ENCODE peak calls at places on chromosomes 2 and 18, in nine cellular contexts. One of them, this sample, is unnamed.

GRCh38 chr2:174158003-174158402 is 90.3 kb downstream of the OLA1 start:
- DNase-seq in PC-9: no peak
- DNase-seq in adrenal gland: peak; percentile 21
- DNase-seq in left ventricle myocardium inferior: no peak
- DNase-seq in psoas muscle: no peak
- DNase-seq in heart left ventricle: no peak
- DNase-seq in kidney: no peak
- DNase-seq in cardiac muscle cell: peak; percentile 41
- DNase-seq in H9: peak; percentile 65
- DNase-seq in this sample: peak; percentile 7

GRCh38 chr18:75362435-75362834 is 65.1 kb downstream of the SMIM21 start:
- DNase-seq in PC-9: no peak
- DNase-seq in psoas muscle: no peak
- DNase-seq in adrenal gland: no peak
- DNase-seq in H9: no peak
- DNase-seq in cardiac muscle cell: no peak
- DNase-seq in heart left ventricle: no peak
- DNase-seq in kidney: no peak
- DNase-seq in left ventricle myocardium inferior: no peak
- DNase-seq in this sample: no peak

GRCh38 chr2:80300346-80300745 is 4.2 kb downstream of the LRRTM1 start:
- DNase-seq in PC-9: no peak
- DNase-seq in H9: no peak
- DNase-seq in left ventricle myocardium inferior: no peak
- DNase-seq in heart left ventricle: no peak
- DNase-seq in adrenal gland: no peak
- DNase-seq in kidney: no peak
- DNase-seq in psoas muscle: no peak
- DNase-seq in cardiac muscle cell: no peak
- DNase-seq in this sample: no peak

GRCh38 chr2:75465317-75465998 is 95.3 kb downstream of the EVA1A start:
- DNase-seq in adrenal gland: no peak
- DNase-seq in heart left ventricle: no peak
- DNase-seq in kidney: no peak
- DNase-seq in H9: no peak
- DNase-seq in psoas muscle: no peak
- DNase-seq in PC-9: peak; percentile 18
- DNase-seq in left ventricle myocardium inferior: no peak
- DNase-seq in cardiac muscle cell: peak; percentile 34
- DNase-seq in this sample: no peak

GRCh38 chr2:29417630-29418029 is 302.4 kb downstream of the CLIP4 start:
- DNase-seq in kidney: no peak
- DNase-seq in cardiac muscle cell: no peak
- DNase-seq in PC-9: no peak
- DNase-seq in left ventricle myocardium inferior: no peak
- DNase-seq in adrenal gland: no peak
- DNase-seq in H9: no peak
- DNase-seq in psoas muscle: no peak
- DNase-seq in heart left ventricle: no peak
- DNase-seq in this sample: no peak

GRCh38 chr2:235050992-235051351 is 99.2 kb downstream of the SH3BP4 start:
- DNase-seq in PC-9: peak; percentile 97
- DNase-seq in adrenal gland: peak; percentile 83
- DNase-seq in cardiac muscle cell: peak; percentile 36
- DNase-seq in kidney: peak; percentile 97
- DNase-seq in heart left ventricle: peak; percentile 93
- DNase-seq in left ventricle myocardium inferior: peak; percentile 91
- DNase-seq in H9: no peak
- DNase-seq in psoas muscle: peak; percentile 91
- DNase-seq in this sample: peak; percentile 91

GRCh38 chr2:10709290-10709939 is 12.0 kb upstream of the ATP6V1C2 start:
- DNase-seq in left ventricle myocardium inferior: no peak
- DNase-seq in cardiac muscle cell: peak; percentile 37
- DNase-seq in kidney: no peak
- DNase-seq in PC-9: peak; percentile 51
- DNase-seq in heart left ventricle: no peak
- DNase-seq in adrenal gland: no peak
- DNase-seq in psoas muscle: no peak
- DNase-seq in H9: peak; percentile 81
- DNase-seq in this sample: no peak

GRCh38 chr2:106137944-106138903 is 55.9 kb downstream of the UXS1 start:
- DNase-seq in heart left ventricle: no peak
- DNase-seq in psoas muscle: no peak
- DNase-seq in cardiac muscle cell: no peak
- DNase-seq in kidney: no peak
- DNase-seq in H9: no peak
- DNase-seq in PC-9: no peak
- DNase-seq in left ventricle myocardium inferior: no peak
- DNase-seq in adrenal gland: no peak
- DNase-seq in this sample: no peak

GRCh38 chr2:155020246-155020645 is 321.8 kb downstream of the KCNJ3 start:
- DNase-seq in heart left ventricle: no peak
- DNase-seq in adrenal gland: no peak
- DNase-seq in psoas muscle: no peak
- DNase-seq in left ventricle myocardium inferior: no peak
- DNase-seq in cardiac muscle cell: no peak
- DNase-seq in kidney: no peak
- DNase-seq in H9: no peak
- DNase-seq in PC-9: no peak
- DNase-seq in this sample: no peak

DNA sequence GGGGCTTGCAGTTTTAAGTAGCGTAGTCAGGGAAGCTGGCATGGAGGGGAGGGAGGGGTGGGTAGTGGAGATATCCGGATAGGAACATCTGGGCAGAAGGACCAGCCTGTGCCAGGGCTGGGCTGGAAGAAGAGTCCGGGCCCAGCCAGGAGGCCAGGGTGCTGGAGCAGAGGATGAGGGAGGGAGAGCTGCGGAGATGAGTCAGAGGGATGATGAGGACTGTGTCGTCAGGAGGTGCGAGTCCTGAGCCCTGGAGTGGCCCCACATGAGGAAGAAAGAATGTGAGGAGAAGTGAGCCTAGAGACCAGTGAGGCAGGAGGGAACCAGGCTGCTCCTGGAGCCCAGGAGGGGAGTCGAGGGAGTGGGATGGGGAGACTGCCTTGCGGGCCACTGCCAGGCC is 82.4 kb downstream of the CTIF start:
- DNase-seq in left ventricle myocardium inferior: no peak
- DNase-seq in psoas muscle: no peak
- DNase-seq in cardiac muscle cell: no peak
- DNase-seq in adrenal gland: no peak
- DNase-seq in H9: no peak
- DNase-seq in heart left ventricle: no peak
- DNase-seq in kidney: peak; percentile 48
- DNase-seq in PC-9: no peak
- DNase-seq in this sample: no peak
- H3K27ac ChIP-seq in left ventricle myocardium inferior: no peak overlapping the region
- H3K27ac ChIP-seq in psoas muscle: no peak overlapping the region
- H3K27ac ChIP-seq in cardiac muscle cell: no peak overlapping the region
- H3K27ac ChIP-seq in adrenal gland: no peak overlapping the region
- H3K27ac ChIP-seq in H9: no peak overlapping the region
- H3K27ac ChIP-seq in heart left ventricle: no peak overlapping the region
- H3K27ac ChIP-seq in kidney: no peak overlapping the region
- H3K27ac ChIP-seq in PC-9: no peak overlapping the region
- H3K27ac ChIP-seq in this sample: no peak overlapping the region

DNA sequence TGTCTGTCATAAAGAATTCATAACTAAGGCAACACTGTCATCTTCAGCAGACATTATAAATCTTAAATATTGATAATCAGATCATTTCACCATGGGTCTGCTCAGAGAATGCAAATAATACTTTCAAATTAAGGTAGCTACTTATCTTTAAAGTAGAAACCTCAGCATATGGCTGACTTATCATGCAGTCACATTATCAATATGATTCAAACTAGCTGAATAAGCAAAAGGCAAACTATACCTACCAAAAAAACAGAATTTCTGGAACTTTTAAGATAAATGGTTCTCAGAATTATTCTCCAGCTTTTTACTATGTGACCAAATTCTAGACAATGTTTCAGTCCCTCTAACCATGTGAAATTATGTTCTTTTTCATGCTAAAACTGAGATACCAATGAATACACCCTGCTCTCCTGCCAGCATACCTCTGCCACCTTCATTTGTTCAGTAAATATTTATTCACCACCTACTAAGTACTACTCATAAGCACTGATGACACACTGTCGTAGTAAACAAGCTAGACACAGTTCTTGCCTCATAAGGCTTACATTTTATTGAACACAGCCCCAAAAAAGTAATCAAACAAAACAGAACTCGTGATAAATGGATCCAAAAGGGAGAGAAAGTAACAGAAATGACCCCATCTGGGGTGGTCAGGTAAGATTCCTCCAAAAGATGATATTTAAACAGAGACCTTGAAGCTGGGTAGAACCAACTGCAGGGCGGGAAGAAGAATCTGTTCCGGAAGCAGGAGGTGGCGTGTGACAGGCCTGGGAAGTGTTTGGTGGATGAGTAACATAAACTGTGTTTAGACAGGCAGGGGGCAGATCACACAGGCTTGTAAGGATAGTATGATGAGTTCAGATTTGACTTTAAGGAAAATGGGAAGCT is 17.7 kb downstream of the SPIRE1 start:
- DNase-seq in adrenal gland: peak; percentile 58
- DNase-seq in cardiac muscle cell: no peak
- DNase-seq in H9: no peak
- DNase-seq in psoas muscle: no peak
- DNase-seq in PC-9: no peak
- DNase-seq in left ventricle myocardium inferior: no peak
- DNase-seq in kidney: no peak
- DNase-seq in heart left ventricle: no peak
- DNase-seq in this sample: no peak
- TF ChIP-seq CTCF in adrenal gland: no peak
- TF ChIP-seq CTCF in cardiac muscle cell: no peak
- TF ChIP-seq CTCF in H9: no peak
- TF ChIP-seq CTCF in psoas muscle: no peak
- TF ChIP-seq CTCF in PC-9: no peak
- TF ChIP-seq CTCF in left ventricle myocardium inferior: peak; percentile 33
- TF ChIP-seq CTCF in kidney: no peak
- TF ChIP-seq CTCF in heart left ventricle: no peak
- TF ChIP-seq CTCF in this sample: peak; percentile 33

GRCh38 chr2:216219866-216220265 is 110.7 kb downstream of the XRCC5 start:
- DNase-seq in left ventricle myocardium inferior: no peak
- DNase-seq in H9: no peak
- DNase-seq in psoas muscle: no peak
- DNase-seq in heart left ventricle: no peak
- DNase-seq in adrenal gland: no peak
- DNase-seq in cardiac muscle cell: no peak
- DNase-seq in PC-9: no peak
- DNase-seq in kidney: no peak
- DNase-seq in this sample: no peak
- H3K4me1 ChIP-seq in left ventricle myocardium inferior: peaks cover 17% of the 10 kb centered on the region
- H3K4me1 ChIP-seq in H9: no peaks in the 10 kb centered on the region
- H3K4me1 ChIP-seq in psoas muscle: no peaks in the 10 kb centered on the region
- H3K4me1 ChIP-seq in heart left ventricle: no peaks in the 10 kb centered on the region
- H3K4me1 ChIP-seq in adrenal gland: peaks cover 16% of the 10 kb centered on the region
- H3K4me1 ChIP-seq in cardiac muscle cell: no peaks in the 10 kb centered on the region
- H3K4me1 ChIP-seq in PC-9: peaks cover 60% of the 10 kb centered on the region
- H3K4me1 ChIP-seq in kidney: no peaks in the 10 kb centered on the region
- H3K4me1 ChIP-seq in this sample: peaks cover 25% of the 10 kb centered on the region

DNA sequence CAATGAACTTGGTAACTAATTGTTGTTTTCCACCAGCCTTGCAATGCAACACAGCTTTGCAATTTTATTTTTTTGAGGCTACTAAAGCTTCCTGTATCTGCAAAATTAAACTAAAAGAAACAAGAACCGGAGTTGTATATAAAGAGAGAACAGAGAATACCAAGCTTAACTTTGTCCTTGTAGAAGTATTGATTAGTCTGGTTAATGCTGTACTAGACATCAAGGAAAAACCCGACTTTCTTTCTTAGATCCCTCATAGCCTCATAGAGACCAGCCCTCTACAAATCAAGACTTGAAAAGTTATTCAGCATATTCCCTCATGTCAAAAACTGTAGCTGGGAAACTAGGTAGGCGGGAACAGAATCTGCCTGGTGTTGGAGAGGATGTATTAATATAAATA is 1.7 kb upstream of the ASAP2 start:
- DNase-seq in heart left ventricle: no peak
- DNase-seq in adrenal gland: no peak
- DNase-seq in cardiac muscle cell: no peak
- DNase-seq in kidney: no peak
- DNase-seq in PC-9: no peak
- DNase-seq in psoas muscle: no peak
- DNase-seq in H9: no peak
- DNase-seq in left ventricle myocardium inferior: no peak
- DNase-seq in this sample: no peak
- H3K27ac ChIP-seq in heart left ventricle: no peak overlapping the region
- H3K27ac ChIP-seq in adrenal gland: no peak overlapping the region
- H3K27ac ChIP-seq in cardiac muscle cell: no peak overlapping the region
- H3K27ac ChIP-seq in kidney: no peak overlapping the region
- H3K27ac ChIP-seq in PC-9: no peak overlapping the region
- H3K27ac ChIP-seq in psoas muscle: no peak overlapping the region
- H3K27ac ChIP-seq in H9: no peak overlapping the region
- H3K27ac ChIP-seq in left ventricle myocardium inferior: no peak overlapping the region
- H3K27ac ChIP-seq in this sample: no peak overlapping the region

DNA sequence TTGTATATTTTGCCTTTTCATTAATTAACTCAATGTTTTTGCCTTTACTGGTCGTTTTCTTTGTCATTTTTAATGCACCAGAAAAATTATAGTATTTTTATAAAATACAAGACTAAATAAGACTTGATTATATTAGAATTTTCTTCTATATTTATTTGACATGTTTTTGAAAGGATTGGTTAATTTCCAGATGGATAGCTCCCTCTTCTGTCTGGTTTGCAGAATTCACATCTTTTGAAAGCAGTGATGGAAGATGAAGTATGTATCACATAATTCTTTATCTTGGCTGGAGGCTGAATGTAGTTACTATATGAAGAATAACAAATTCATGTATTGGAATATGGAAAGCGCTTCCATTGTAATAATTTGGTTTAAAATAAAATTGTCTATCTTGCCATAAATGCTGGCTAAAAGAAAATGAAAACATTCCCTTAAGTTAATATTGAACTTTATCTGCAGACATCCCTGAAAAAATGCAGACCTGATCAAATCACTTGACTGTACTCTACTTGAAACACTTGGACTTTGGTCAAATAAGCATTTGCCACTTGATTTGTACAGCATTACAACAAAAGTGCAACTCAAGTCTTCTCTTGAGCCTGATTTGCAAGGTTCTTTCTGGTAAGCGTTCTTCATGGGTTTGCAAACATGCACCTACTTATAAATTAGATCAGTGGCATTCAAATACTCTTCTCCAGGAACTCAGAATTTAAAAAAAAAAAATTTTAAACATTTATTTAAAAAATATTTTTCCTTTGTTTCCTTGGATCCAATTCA is 86.4 kb upstream of the EFEMP1 start:
- DNase-seq in heart left ventricle: no peak
- DNase-seq in adrenal gland: no peak
- DNase-seq in left ventricle myocardium inferior: no peak
- DNase-seq in H9: no peak
- DNase-seq in kidney: no peak
- DNase-seq in cardiac muscle cell: peak; percentile 15
- DNase-seq in psoas muscle: no peak
- DNase-seq in PC-9: no peak
- DNase-seq in this sample: no peak
- TF ChIP-seq CTCF in heart left ventricle: peak; percentile 53
- TF ChIP-seq CTCF in adrenal gland: peak; percentile 72
- TF ChIP-seq CTCF in left ventricle myocardium inferior: peak; percentile 66
- TF ChIP-seq CTCF in H9: peak; percentile 83
- TF ChIP-seq CTCF in kidney: peak; percentile 49
- TF ChIP-seq CTCF in cardiac muscle cell: peak; percentile 65
- TF ChIP-seq CTCF in psoas muscle: peak; percentile 38
- TF ChIP-seq CTCF in PC-9: peak; percentile 89
- TF ChIP-seq CTCF in this sample: peak; percentile 6

This sample was measured in heart right ventricle.